ENCODE peak calls at places on chromosomes 5 and 9, in five cellular contexts. J is EL; T is activated CD4-positive, CD25-positive, alpha-beta regulatory T cell; R is adipocyte; L is activated T-cell treated with anti-CD3 and anti-CD28 coated beads for 48 hours. E is an unnamed sample.
A peak's percentile ranks its signal among the peaks of the same experiment; 100 is the strongest.

GRCh38 chr5:171316258-171317121 is 7.4 kb downstream of the TLX3 start:
- DNase-seq in J (no peak), T (no peak), L (no peak), R (no peak), E (no peak)

GRCh38 chr5:132098151-132098594 is 24.6 kb downstream of the CSF2 start:
- DNase-seq in T (no peak), R (peak; percentile 19), L (no peak), J (peak; percentile 45), E (no peak)

GRCh38 chr5:77906806-77907205 is 130.7 kb upstream of the TBCA start:
- DNase-seq in J (peak; percentile 38), L (no peak), T (no peak), R (no peak), E (no peak)

GRCh38 chr5:56816546-56817081 is 1.3 kb downstream of the MAP3K1 start:
- DNase-seq in T (peak; percentile 23), R (peak; percentile 74), J (peak; percentile 75), L (peak; percentile 58), E (peak; percentile 85)

GRCh38 chr9:70463877-70464276 is 49.4 kb upstream of the KLF9 start:
- DNase-seq in R (no peak), T (no peak), L (no peak), J (no peak), E (no peak)

GRCh38 chr5:71757590-71758543 is 38.8 kb downstream of the CARTPT start:
- DNase-seq in L (peak; percentile 15), J (peak; percentile 65), T (peak; percentile 1), R (peak; percentile 78), E (peak; percentile 69)

GRCh38 chr9:127835930-127836586 is 18.4 kb downstream of the ENG start:
- DNase-seq in R (peak; percentile 91), J (peak; percentile 74), L (peak; percentile 33), T (no peak), E (no peak)

GRCh38 chr5:156396063-156396829 is 69.3 kb downstream of the SGCD start:
- DNase-seq in J (no peak), R (peak; percentile 80), L (no peak), T (no peak), E (no peak)

GRCh38 chr9:113310538-113310937 is 7.4 kb upstream of the RNF183 start:
- DNase-seq in J (no peak), L (no peak), R (no peak), T (no peak), E (no peak)

GRCh38 chr5:132211787-132212186 is 15.9 kb downstream of the P4HA2 start:
- DNase-seq in J (peak; percentile 25), R (no peak), L (no peak), T (no peak), E (no peak)

GRCh38 chr9:91567642-91568274 is 144.1 kb upstream of the NFIL3 start:
- DNase-seq in J (no peak), T (no peak), L (no peak), R (no peak), E (no peak)

GRCh38 chr5:108726446-108727091 is 21.1 kb upstream of the FER start:
- DNase-seq in J (peak; percentile 33), L (no peak), R (no peak), T (no peak), E (no peak)

GRCh38 chr5:651296-652022 is 39.3 kb downstream of the CEP72 start:
- DNase-seq in T (no peak), R (no peak), J (no peak), L (no peak), E (no peak)

GRCh38 chr5:32523625-32524024 is 61.7 kb upstream of the SUB1 start:
- DNase-seq in J (peak; percentile 12), T (no peak), L (no peak), R (no peak), E (no peak)

GRCh38 chr9:117028103-117028858 is 341.2 kb downstream of the TRIM32 start:
- DNase-seq in L (no peak), J (no peak), T (no peak), R (no peak), E (no peak)

GRCh38 chr5:137819768-137820167 is 47.9 kb upstream of the MYOT start:
- DNase-seq in T (no peak), R (no peak), J (no peak), L (no peak), E (no peak)

GRCh38 chr5:101543780-101544179 is 640.7 kb upstream of the ST8SIA4 start:
- DNase-seq in J (no peak), T (no peak), L (no peak), R (no peak), E (no peak)

GRCh38 chr9:124280176-124280691 is 22.5 kb downstream of the NEK6 start:
- DNase-seq in J (peak; percentile 79), T (no peak), L (no peak), R (peak; percentile 77), E (no peak)

GRCh38 chr5:116557669-116558271 is 16.9 kb downstream of the SEMA6A start:
- DNase-seq in T (no peak), R (peak; percentile 60), J (no peak), L (no peak), E (no peak)

GRCh38 chr5:121315786-121316185 is 535.9 kb upstream of the FTMT start:
- DNase-seq in L (no peak), R (no peak), J (no peak), T (no peak), E (no peak)

GRCh38 chr5:392431-392988 is 50.5 kb upstream of the EXOC3 start:
- DNase-seq in T (peak; percentile 41), L (peak; percentile 79), J (peak; percentile 77), R (no peak), E (peak; percentile 98)

GRCh38 chr5:98581416-98581999 is 192.0 kb upstream of the RGMB start:
- DNase-seq in R (peak; percentile 75), L (no peak), T (no peak), J (peak; percentile 47), E (no peak)

GRCh38 chr5:1524799-1525623 is 1.3 kb upstream of the LPCAT1 start:
- DNase-seq in T (no peak), J (no peak), L (no peak), R (no peak), E (peak; percentile 38)

GRCh38 chr9:2127486-2127885 is 112.3 kb downstream of the SMARCA2 start:
- DNase-seq in R (peak; percentile 47), L (no peak), J (peak; percentile 58), T (no peak), E (no peak)

GRCh38 chr5:89047591-89047990 is 164.6 kb upstream of the MEF2C start:
- DNase-seq in T (no peak), J (no peak), L (no peak), R (peak; percentile 12), E (no peak)

GRCh38 chr5:56475689-56476486 is 242.8 kb upstream of the ANKRD55 start:
- DNase-seq in J (peak; percentile 44), R (peak; percentile 19), L (no peak), T (no peak), E (no peak)

GRCh38 chr9:37920471-37921167 is 16.7 kb upstream of the SLC25A51 start:
- DNase-seq in J (no peak), R (no peak), T (no peak), L (no peak), E (peak; percentile 50)